ENCODE peak calls at places on chromosomes 7 and 10, in five cellular contexts. O is tibial artery, L is prostate gland, D is stomach, Z is NT2/D1. A is an unnamed sample. For H3K4me1, the result is how much of the 10 kb centered on the place peaks cover.

GRCh38 chr10:93073539-93074136 is at the start of gene CYP26A1:
- DNase-seq in Z (no peak), O (no peak), D (no peak), L (no peak), A (no peak)

GRCh38 chr10:107118866-107119265 is 45.6 kb downstream of the SORCS1 start:
- DNase-seq in D (no peak), L (no peak), O (no peak), Z (no peak), A (no peak)

GRCh38 chr10:31001740-31002139 is 29.9 kb downstream of the ZNF438 start:
- DNase-seq in O (no peak), Z (no peak), L (no peak), D (no peak), A (no peak)

GRCh38 chr7:16412535-16413247 is 8.6 kb downstream of the CRPPA start:
- DNase-seq in D (no peak), O (no peak), L (no peak), Z (no peak), A (no peak)

GRCh38 chr10:31647861-31648260 is 280.8 kb downstream of the ARHGAP12 start:
- DNase-seq in L (no peak), D (no peak), O (no peak), Z (no peak), A (no peak)

GRCh38 chr10:118585794-118586193 is 9.7 kb downstream of the PRLHR start:
- DNase-seq in D (no peak), Z (no peak), L (no peak), O (no peak), A (no peak)

GRCh38 chr7:37489703-37490102 is 41.0 kb upstream of the ELMO1 start:
- DNase-seq in O (no peak), L (no peak), D (no peak), Z (no peak), A (no peak)

GRCh38 chr10:121595321-121595805 is 2.9 kb downstream of the FGFR2 start:
- DNase-seq in L (no peak), D (no peak), Z (no peak), O (no peak), A (no peak)

GRCh38 chr10:116286801-116287200 is 13.8 kb upstream of the GFRA1 start:
- DNase-seq in Z (no peak), L (no peak), D (no peak), O (no peak), A (no peak)

GRCh38 chr10:88493676-88494483 is 89.2 kb downstream of the RNLS start:
- DNase-seq in L (no peak), D (no peak), O (no peak), Z (no peak), A (no peak)

GRCh38 chr10:119667562-119668328 is 16.6 kb downstream of the BAG3 start:
- DNase-seq in L (peak), D (peak), O (peak), Z (no peak), A (peak)

GRCh38 chr7:39535720-39536119 is 30.5 kb upstream of the YAE1 start:
- DNase-seq in Z (no peak), O (no peak), D (no peak), L (no peak), A (no peak)

GRCh38 chr7:96244992-96245292 is 77.0 kb downstream of the SLC25A13 start:
- DNase-seq in Z (no peak), L (no peak), D (no peak), O (no peak), A (no peak)

GRCh38 chr7:96241834-96242233 is 80.1 kb downstream of the SLC25A13 start:
- DNase-seq in Z (no peak), O (no peak), D (no peak), L (no peak), A (no peak)

GRCh38 chr7:96246972-96247371 is 74.9 kb downstream of the SLC25A13 start:
- DNase-seq in O (no peak), Z (no peak), D (no peak), L (no peak), A (no peak)

GRCh38 chr7:96248405-96248804 is 73.5 kb downstream of the SLC25A13 start:
- DNase-seq in D (no peak), L (no peak), Z (no peak), O (no peak), A (no peak)

DNA sequence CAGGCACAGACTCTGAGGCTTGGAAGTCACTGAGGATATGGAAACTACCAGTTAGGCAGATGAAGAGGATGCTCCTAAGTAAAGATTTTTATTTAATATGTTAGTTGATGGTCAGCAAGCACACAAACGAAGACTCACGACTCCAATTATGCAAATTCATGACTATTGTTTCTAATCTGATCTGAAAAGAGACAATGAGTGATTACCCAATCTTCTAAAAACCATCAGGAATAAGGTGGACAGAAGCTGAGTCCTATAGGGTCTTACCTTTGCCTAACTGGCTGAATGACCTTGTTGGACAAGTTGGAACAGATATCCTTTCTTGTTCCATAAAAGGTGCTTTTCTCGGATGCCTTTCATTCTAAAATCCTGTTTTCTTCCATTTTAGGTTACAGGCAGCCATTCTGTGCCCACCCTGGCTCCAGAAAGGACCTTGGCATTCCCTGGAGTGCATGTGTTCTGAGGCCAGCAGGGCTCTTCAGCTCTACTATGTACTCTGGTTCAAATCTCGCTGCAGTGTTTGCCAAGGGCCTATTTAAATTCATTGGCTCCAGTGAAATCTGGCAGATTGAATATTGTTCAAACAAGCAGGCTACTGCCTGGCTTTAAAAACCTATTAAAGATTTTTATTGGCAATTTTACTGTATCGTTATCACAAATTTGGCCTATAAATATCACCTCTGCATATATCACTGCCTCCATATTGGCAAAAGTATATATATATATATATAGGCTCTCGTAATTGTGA is 77.5 kb downstream of the SLC25A13 start:
- DNase-seq in D (no peak), Z (no peak), O (no peak), L (no peak), A (no peak)
- H3K4me1 ChIP-seq in D (under half), Z (under half), O (under half), L (under half), A (under half)

GRCh38 chr7:80848841-80849240 is 70.0 kb downstream of the SEMA3C start:
- DNase-seq in O (no peak), Z (no peak), L (no peak), D (no peak), A (no peak)
- H3K4me1 ChIP-seq in O (under half), Z (under half), L (under half), D (under half), A (under half)

GRCh38 chr10:104486803-104487202 is 133.2 kb downstream of the CFAP58 start:
- DNase-seq in O (no peak), D (no peak), Z (no peak), L (no peak), A (no peak)

GRCh38 chr10:104488046-104488832 is 134.6 kb downstream of the CFAP58 start:
- DNase-seq in L (no peak), O (no peak), Z (no peak), D (no peak), A (no peak)

DNA sequence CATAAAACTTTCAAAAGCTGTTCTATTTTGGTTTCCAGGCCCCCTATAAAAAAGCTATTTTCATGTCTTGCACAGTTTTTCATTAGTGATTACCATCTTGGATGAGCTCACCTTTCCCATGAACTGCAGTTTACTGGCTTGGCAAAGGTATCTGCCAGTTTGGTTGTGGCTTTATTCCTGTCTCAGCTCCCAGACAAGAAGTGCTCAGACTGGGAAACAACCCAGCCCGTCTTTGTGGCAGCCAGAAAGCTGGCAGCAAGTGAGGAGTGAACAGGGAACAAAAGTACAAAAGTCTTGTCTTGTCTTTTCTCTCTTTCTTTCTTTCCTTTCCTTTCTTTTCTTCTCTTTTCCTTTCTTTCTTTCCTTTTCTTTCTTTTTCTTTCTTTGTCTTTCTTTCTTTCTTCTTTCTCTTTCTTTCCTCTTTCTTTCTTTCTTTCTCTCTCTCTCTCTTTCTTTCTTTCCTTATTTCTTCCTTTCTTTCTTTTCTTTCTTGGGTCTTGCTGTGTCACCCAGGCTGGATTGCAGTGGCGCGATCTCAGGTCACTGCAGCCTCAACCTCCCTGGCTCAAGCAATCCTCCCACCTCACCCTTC is 138.8 kb downstream of the CFAP58 start:
- DNase-seq in Z (no peak), L (peak), O (no peak), D (no peak), A (no peak)
- H3K4me1 ChIP-seq in Z (under half), L (under half), O (under half), D (under half), A (under half)

GRCh38 chr7:131900785-131901287 is 344.4 kb upstream of the PODXL start:
- DNase-seq in Z (no peak), O (no peak), L (no peak), D (no peak), A (no peak)
- H3K4me1 ChIP-seq in Z (under half), O (under half), L (under half), D (under half), A (under half)

A was measured in thoracic aorta.